ENCODE peak calls at places on chromosomes 6 and 20, in eight cellular contexts. F is testis, U is tibial nerve, M is adrenal gland, Y is GM12878, H is body of pancreas, Q is K562, T is Peyer's patch. B is an unnamed sample.

GRCh38 chr6:119264854-119265397 is 84.6 kb downstream of the MAN1A1 start:
- DNase-seq in F (no peak), U (no peak), M (no peak), Y (no peak), H (no peak), Q (no peak), T (no peak), B (no peak)

GRCh38 chr6:64250126-64250525 is 614.5 kb downstream of the PHF3 start:
- DNase-seq in F (no peak), U (no peak), M (no peak), Y (no peak), H (no peak), Q (no peak), T (no peak), B (no peak)

GRCh38 chr20:52972190-52972937 is at the start of gene TSHZ2:
- DNase-seq in F (peak), U (no peak), M (peak), Y (no peak), H (peak), Q (no peak), T (peak), B (no peak)

GRCh38 chr6:107066697-107067659 is 39.0 kb downstream of the MTRES1 start:
- DNase-seq in F (no peak), U (no peak), M (no peak), Y (no peak), H (no peak), Q (no peak), T (no peak), B (no peak)

GRCh38 chr6:150250826-150251225 is 108.0 kb downstream of the PPP1R14C start:
- DNase-seq in F (no peak), U (no peak), M (no peak), Y (no peak), H (no peak), Q (peak), T (no peak), B (no peak)

GRCh38 chr6:143965503-143966171 is 42.4 kb downstream of the PLAGL1 start:
- DNase-seq in F (no peak), U (no peak), M (no peak), Y (no peak), H (no peak), Q (no peak), T (no peak), B (no peak)

GRCh38 chr20:33668087-33668790 is 1.5 kb downstream of the ACTL10 start:
- DNase-seq in F (peak), U (peak), M (peak), Y (no peak), H (no peak), Q (peak), T (peak), B (no peak)

GRCh38 chr20:24672181-24672880 is 202.9 kb downstream of the SYNDIG1 start:
- DNase-seq in F (no peak), U (no peak), M (no peak), Y (no peak), H (no peak), Q (no peak), T (no peak), B (no peak)

GRCh38 chr20:4100679-4101078 is 85.3 kb upstream of the RNF24 start:
- DNase-seq in F (no peak), U (no peak), M (no peak), Y (no peak), H (no peak), Q (no peak), T (no peak), B (no peak)

GRCh38 chr6:163958646-163959045 is 544.1 kb downstream of the QKI start:
- DNase-seq in F (no peak), U (no peak), M (no peak), Y (no peak), H (no peak), Q (no peak), T (no peak), B (no peak)

GRCh38 chr6:163955752-163956151 is 541.2 kb downstream of the QKI start:
- DNase-seq in F (no peak), U (no peak), M (no peak), Y (no peak), H (no peak), Q (no peak), T (no peak), B (no peak)

GRCh38 chr6:163956571-163957407 is 542.3 kb downstream of the QKI start:
- DNase-seq in F (peak), U (peak), M (peak), Y (peak), H (peak), Q (peak), T (peak), B (no peak)

GRCh38 chr6:163951990-163952389 is 537.5 kb downstream of the QKI start:
- DNase-seq in F (no peak), U (no peak), M (no peak), Y (no peak), H (no peak), Q (no peak), T (no peak), B (no peak)

DNA sequence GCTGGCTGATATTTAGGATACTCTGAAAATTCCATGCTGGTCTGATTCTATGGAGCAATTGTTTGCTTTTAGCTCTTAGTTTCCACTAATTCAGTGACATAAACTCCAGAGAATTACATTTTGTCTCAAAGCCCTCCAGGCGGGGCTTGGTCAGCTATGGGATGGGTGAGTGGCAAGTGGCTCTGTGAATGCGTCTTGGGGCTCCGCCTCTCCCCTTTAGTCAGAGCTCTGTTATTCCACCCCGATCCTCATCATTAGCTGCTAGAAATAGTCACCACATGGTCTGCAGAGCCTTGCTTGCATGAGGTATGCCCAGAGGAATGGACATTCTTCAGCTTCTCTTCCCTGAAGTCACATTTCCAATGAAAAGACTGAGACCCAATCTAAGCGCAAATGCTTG is 540.6 kb downstream of the QKI start:
- DNase-seq in F (no peak), U (no peak), M (no peak), Y (no peak), H (no peak), Q (no peak), T (no peak), B (no peak)
- TF ChIP-seq POLR2A in F (no peak), U (no peak), M (no peak), Y (no peak), H (no peak), Q (no peak), T (no peak), B (no peak)

GRCh38 chr6:151870375-151870774 is 62.9 kb downstream of the ESR1 start:
- DNase-seq in F (no peak), U (no peak), M (no peak), Y (no peak), H (no peak), Q (no peak), T (no peak), B (no peak)

GRCh38 chr6:151869345-151869744 is 61.9 kb downstream of the ESR1 start:
- DNase-seq in F (no peak), U (no peak), M (no peak), Y (no peak), H (no peak), Q (no peak), T (no peak), B (no peak)

DNA sequence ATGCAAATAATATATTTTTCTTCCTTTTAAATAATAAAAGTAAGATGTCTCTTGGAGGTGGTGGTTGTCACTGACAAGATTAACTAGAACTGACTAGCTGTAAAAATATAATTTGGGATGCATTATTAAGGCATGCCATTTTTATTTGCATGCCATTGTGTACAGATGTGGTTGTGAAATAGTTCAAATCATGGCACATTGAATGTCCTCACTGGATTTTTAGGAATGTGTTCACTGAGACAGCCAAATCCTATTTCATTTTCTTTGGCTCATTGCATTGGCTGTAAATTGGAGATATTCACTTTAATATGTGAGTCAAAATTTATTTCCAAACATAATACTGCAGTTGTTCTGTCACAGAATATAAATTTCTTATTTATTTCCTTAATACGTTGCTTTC is 62.3 kb downstream of the ESR1 start:
- DNase-seq in F (no peak), U (no peak), M (no peak), Y (no peak), H (no peak), Q (no peak), T (no peak), B (no peak)
- H3K27ac ChIP-seq in F (no peak), U (no peak), M (no peak), Y (no peak), H (no peak), Q (no peak), T (no peak), B (no peak)

DNA sequence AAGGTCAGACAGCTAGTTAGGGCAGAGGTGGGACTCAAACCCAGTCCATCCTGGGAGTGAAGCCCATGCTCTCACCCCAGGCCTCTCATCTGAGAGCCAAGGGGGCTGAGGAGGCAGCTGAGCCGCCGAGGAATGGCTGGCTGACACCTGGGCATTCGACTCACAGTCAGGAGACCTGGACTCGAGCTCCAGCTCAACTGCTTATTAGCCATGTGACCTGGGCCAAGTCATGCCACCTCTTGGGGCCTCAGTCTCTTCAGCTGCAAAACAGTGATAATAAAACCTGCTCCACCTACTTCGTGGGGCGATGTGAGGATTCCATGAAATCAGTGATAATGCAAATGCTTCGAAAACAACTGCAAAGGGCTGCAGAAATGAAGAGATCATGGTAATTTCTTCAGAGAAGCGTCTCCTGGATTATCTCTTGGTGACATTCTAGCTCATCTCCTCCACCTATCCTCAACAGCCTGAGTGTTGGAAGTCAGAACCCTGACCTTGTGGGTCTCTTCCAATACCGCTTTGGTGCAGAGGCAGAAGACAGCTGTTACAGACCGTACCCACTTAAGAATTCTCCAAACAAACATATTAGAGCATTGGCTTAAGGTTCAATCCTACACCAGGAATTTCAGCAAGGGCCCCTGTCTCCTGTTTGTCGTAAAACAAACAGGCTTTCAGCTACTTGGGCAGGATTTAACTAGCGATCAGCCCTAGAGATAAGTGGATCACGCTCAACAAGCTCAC is 60.1 kb upstream of the PIM1 start:
- DNase-seq in F (peak), U (no peak), M (no peak), Y (no peak), H (peak), Q (peak), T (peak), B (no peak)
- TF ChIP-seq POLR2A in F (no peak), U (no peak), M (no peak), Y (no peak), H (no peak), Q (no peak), T (no peak), B (no peak)

DNA sequence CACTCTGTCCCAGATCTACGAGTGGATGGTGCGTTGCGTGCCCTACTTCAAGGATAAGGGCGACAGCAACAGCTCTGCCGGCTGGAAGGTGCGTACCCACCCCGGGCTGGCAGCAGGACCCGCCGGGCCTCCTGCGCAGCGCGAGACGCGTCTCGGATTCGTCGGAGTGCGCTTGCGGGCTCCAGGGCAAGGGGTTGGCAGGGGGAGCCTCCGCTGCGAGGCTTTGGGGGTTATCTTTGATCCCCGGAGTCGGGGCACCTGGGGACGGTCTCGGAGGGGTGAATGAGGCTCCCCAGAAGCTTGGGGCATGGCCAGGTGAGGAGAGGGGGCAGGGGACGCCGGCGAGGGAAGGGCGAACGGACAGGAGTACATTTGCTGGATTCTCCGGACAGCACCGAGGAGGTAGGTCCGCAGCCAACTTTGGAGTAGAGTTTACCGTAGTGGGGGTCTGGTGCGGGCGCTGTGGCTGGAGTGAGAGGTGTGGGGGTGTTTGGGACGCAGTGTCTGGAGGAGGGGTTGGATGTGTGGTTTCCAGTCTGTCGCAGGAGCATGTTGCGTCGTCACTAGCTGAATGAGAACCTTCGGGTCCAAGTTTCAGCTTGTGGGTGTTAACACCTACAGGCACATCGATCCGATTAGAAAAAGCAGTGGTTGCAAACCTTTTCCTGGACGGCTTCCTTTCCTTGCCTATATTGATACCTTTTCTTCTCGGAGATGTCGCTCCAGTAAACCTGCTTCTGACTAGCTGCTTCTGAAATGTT is 1.2 kb downstream of the FOXO3 start:
- DNase-seq in F (no peak), U (no peak), M (peak), Y (no peak), H (peak), Q (no peak), T (peak), B (peak)
- H3K27ac ChIP-seq in F (peak), U (peak), M (no peak), Y (no peak), H (peak), Q (peak), T (peak), B (peak)

B was measured in upper lobe of left lung.